ENCODE peak calls at places on chromosomes 11 and 22, in four cellular contexts. One of them, this sample, is unnamed.

GRCh38 chr11:44837650-44838049 is 110.9 kb downstream of the TSPAN18 start:
- DNase-seq in transverse colon: no peak
- DNase-seq in K562: no peak
- DNase-seq in H1: no peak
- DNase-seq in this sample: no peak

GRCh38 chr11:7473702-7474101 is 11.6 kb upstream of the OLFML1 start:
- DNase-seq in transverse colon: no peak
- DNase-seq in K562: no peak
- DNase-seq in H1: no peak
- DNase-seq in this sample: no peak

GRCh38 chr11:1458340-1459218 is 28.0 kb downstream of the MOB2 start:
- DNase-seq in transverse colon: peak
- DNase-seq in K562: peak
- DNase-seq in H1: no peak
- DNase-seq in this sample: peak

GRCh38 chr11:110349109-110349996 is 52.9 kb upstream of the RDX start:
- DNase-seq in transverse colon: no peak
- DNase-seq in K562: no peak
- DNase-seq in H1: no peak
- DNase-seq in this sample: no peak

GRCh38 chr22:41361716-41362310 is 19.9 kb upstream of the TEF start:
- DNase-seq in transverse colon: no peak
- DNase-seq in K562: no peak
- DNase-seq in H1: no peak
- DNase-seq in this sample: no peak

GRCh38 chr11:33912405-33913361 is 20.8 kb upstream of the LMO2 start:
- DNase-seq in transverse colon: no peak
- DNase-seq in K562: peak
- DNase-seq in H1: no peak
- DNase-seq in this sample: no peak

GRCh38 chr11:1219446-1219835 is 3.4 kb upstream of the MUC5B start:
- DNase-seq in transverse colon: no peak
- DNase-seq in K562: no peak
- DNase-seq in H1: no peak
- DNase-seq in this sample: peak

GRCh38 chr11:93652161-93652597 is 9.3 kb upstream of the CEP295 start:
- DNase-seq in transverse colon: no peak
- DNase-seq in K562: peak
- DNase-seq in H1: peak
- DNase-seq in this sample: no peak

GRCh38 chr11:22389526-22390282 is 51.5 kb downstream of the SLC17A6 start:
- DNase-seq in transverse colon: no peak
- DNase-seq in K562: no peak
- DNase-seq in H1: no peak
- DNase-seq in this sample: no peak

GRCh38 chr11:107683807-107684206 is 28.0 kb downstream of the SLN start:
- DNase-seq in transverse colon: no peak
- DNase-seq in K562: peak
- DNase-seq in H1: no peak
- DNase-seq in this sample: no peak

GRCh38 chr11:11817957-11818356 is 23.8 kb upstream of the USP47 start:
- DNase-seq in transverse colon: no peak
- DNase-seq in K562: no peak
- DNase-seq in H1: no peak
- DNase-seq in this sample: no peak

GRCh38 chr11:109552376-109552775 is 130.4 kb downstream of the C11orf87 start:
- DNase-seq in transverse colon: no peak
- DNase-seq in K562: no peak
- DNase-seq in H1: no peak
- DNase-seq in this sample: no peak

GRCh38 chr11:64096835-64097234 is 61.1 kb downstream of the FLRT1 start:
- DNase-seq in transverse colon: no peak
- DNase-seq in K562: no peak
- DNase-seq in H1: no peak
- DNase-seq in this sample: no peak

GRCh38 chr11:32043737-32044515 is 46.9 kb upstream of the RCN1 start:
- DNase-seq in transverse colon: no peak
- DNase-seq in K562: no peak
- DNase-seq in H1: no peak
- DNase-seq in this sample: no peak

GRCh38 chr22:30763815-30764686 is 69.4 kb downstream of the OSBP2 start:
- DNase-seq in transverse colon: peak
- DNase-seq in K562: peak
- DNase-seq in H1: peak
- DNase-seq in this sample: no peak

GRCh38 chr22:19271856-19272535 is 19.5 kb downstream of the CLTCL1 start:
- DNase-seq in transverse colon: no peak
- DNase-seq in K562: no peak
- DNase-seq in H1: peak
- DNase-seq in this sample: no peak

GRCh38 chr11:42647993-42648392 is 663.8 kb upstream of the API5 start:
- DNase-seq in transverse colon: no peak
- DNase-seq in K562: no peak
- DNase-seq in H1: no peak
- DNase-seq in this sample: no peak

GRCh38 chr11:9529333-9529648 is 44.2 kb upstream of the WEE1 start:
- DNase-seq in transverse colon: peak
- DNase-seq in K562: peak
- DNase-seq in H1: no peak
- DNase-seq in this sample: no peak

GRCh38 chr22:31327786-31328544 is 18.2 kb downstream of the PATZ1 start:
- DNase-seq in transverse colon: no peak
- DNase-seq in K562: no peak
- DNase-seq in H1: no peak
- DNase-seq in this sample: no peak

GRCh38 chr11:38256436-38256835 is 1658.4 kb upstream of the RAG2 start:
- DNase-seq in transverse colon: no peak
- DNase-seq in K562: no peak
- DNase-seq in H1: no peak
- DNase-seq in this sample: no peak

GRCh38 chr11:92626624-92627023 is 342.8 kb upstream of the MTNR1B start:
- DNase-seq in transverse colon: no peak
- DNase-seq in K562: no peak
- DNase-seq in H1: no peak
- DNase-seq in this sample: no peak
- TF ChIP-seq EP300 in transverse colon: no peak
- TF ChIP-seq EP300 in K562: no peak
- TF ChIP-seq EP300 in H1: no peak
- TF ChIP-seq EP300 in this sample: no peak

DNA sequence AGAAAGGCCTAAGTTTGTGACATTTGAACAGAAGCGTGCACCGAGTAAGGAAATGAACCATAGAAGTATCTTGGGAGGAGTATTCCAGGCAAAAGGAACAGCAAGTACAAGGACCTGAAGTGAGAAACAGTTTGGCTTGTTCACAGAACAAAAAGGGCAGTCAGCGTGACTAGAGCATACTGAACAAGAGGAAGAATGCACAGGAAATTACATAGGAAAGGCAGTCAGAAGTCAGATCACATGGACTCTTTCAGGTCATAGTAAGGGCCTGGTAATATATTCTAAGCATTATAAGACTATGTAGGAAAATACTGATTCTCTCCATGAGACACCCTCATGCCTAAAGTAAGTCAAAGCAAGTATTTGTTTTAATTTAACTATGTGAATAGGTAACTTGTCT is 52.3 kb upstream of the GAB2 start:
- DNase-seq in transverse colon: no peak
- DNase-seq in K562: no peak
- DNase-seq in H1: no peak
- DNase-seq in this sample: no peak
- TF ChIP-seq POLR2AphosphoS5 in transverse colon: no peak
- TF ChIP-seq POLR2AphosphoS5 in K562: no peak
- TF ChIP-seq POLR2AphosphoS5 in H1: no peak
- TF ChIP-seq POLR2AphosphoS5 in this sample: no peak

DNA sequence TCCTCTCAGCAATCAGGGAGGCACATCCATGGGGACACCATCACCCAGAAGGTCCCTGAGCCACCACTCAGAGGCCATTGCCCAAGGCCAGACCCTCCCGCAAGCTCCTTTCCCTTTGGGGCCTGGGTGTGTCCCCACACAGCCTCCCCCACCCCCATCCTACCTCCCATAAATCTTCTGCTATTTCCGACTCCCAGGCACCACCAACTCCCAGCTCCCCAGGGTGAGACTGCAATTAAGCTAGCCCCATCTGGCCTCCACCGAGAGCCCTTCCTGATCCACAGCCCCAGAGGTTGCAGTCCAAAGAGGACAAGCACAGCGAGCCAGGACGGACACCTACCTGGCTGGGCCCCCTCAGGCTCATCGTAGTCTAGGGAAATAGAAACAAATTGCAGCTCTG is 6.3 kb downstream of the ARHGAP1 start:
- DNase-seq in transverse colon: no peak
- DNase-seq in K562: no peak
- DNase-seq in H1: no peak
- DNase-seq in this sample: no peak
- H3K4me3 ChIP-seq in transverse colon: no peak
- H3K4me3 ChIP-seq in K562: no peak
- H3K4me3 ChIP-seq in H1: no peak
- H3K4me3 ChIP-seq in this sample: no peak

GRCh38 chr11:19441752-19442553 is 201.2 kb upstream of the E2F8 start:
- DNase-seq in transverse colon: no peak
- DNase-seq in K562: peak
- DNase-seq in H1: no peak
- DNase-seq in this sample: no peak
- TF ChIP-seq EP300 in transverse colon: no peak
- TF ChIP-seq EP300 in K562: peak
- TF ChIP-seq EP300 in H1: no peak
- TF ChIP-seq EP300 in this sample: no peak

GRCh38 chr11:68692115-68692514 is 7.8 kb downstream of the GAL start:
- DNase-seq in transverse colon: no peak
- DNase-seq in K562: no peak
- DNase-seq in H1: no peak
- DNase-seq in this sample: peak

GRCh38 chr11:68691402-68691784 is 7.0 kb downstream of the GAL start:
- DNase-seq in transverse colon: no peak
- DNase-seq in K562: no peak
- DNase-seq in H1: no peak
- DNase-seq in this sample: peak

GRCh38 chr11:68688881-68689280 is 4.5 kb downstream of the GAL start:
- DNase-seq in transverse colon: no peak
- DNase-seq in K562: no peak
- DNase-seq in H1: peak
- DNase-seq in this sample: peak

GRCh38 chr11:68689737-68690625 is 5.6 kb downstream of the GAL start:
- DNase-seq in transverse colon: no peak
- DNase-seq in K562: no peak
- DNase-seq in H1: peak
- DNase-seq in this sample: peak

DNA sequence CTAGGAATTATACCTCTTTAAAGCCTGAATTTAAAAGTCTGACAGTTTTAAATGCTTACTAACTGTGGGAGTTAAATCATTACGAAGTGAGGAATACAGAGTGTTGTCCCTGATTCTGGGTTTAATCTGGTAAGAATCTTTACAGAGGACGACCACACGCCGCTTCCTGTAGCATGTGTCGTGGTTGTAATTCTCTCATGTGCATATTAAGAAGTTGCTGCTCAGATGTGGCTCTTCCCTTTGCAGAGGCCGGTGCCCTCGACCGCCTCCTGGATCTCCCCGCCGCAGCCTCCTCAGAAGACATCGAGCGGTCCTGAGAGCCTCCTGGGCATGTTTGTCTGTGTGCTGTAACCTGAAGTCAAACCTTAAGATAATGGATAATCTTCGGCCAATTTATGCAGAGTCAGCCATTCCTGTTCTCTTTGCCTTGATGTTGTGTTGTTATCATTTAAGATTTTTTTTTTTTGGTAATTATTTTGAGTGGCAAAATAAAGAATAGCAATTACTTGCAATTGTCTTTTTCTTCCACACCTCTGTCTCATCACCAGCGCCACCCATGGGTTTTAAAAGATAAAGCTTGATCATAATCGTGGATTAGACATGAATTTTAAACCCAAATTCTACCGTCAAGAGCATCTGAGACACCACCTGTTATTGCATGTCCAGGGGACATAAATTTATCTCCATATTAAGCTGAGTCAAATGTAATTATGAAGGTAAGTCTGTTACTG is 6.5 kb downstream of the GAL start:
- DNase-seq in transverse colon: no peak
- DNase-seq in K562: no peak
- DNase-seq in H1: peak
- DNase-seq in this sample: peak
- TF ChIP-seq POLR2AphosphoS5 in transverse colon: no peak
- TF ChIP-seq POLR2AphosphoS5 in K562: no peak
- TF ChIP-seq POLR2AphosphoS5 in H1: no peak
- TF ChIP-seq POLR2AphosphoS5 in this sample: no peak

GRCh38 chr22:47997052-47997568 is 1234.7 kb downstream of the TBC1D22A start:
- DNase-seq in transverse colon: no peak
- DNase-seq in K562: no peak
- DNase-seq in H1: no peak
- DNase-seq in this sample: no peak
- H3K4me3 ChIP-seq in transverse colon: no peak
- H3K4me3 ChIP-seq in K562: no peak
- H3K4me3 ChIP-seq in H1: no peak
- H3K4me3 ChIP-seq in this sample: no peak

GRCh38 chr11:68120212-68121066 is 749 bp downstream of the CHKA start:
- DNase-seq in transverse colon: peak
- DNase-seq in K562: peak
- DNase-seq in H1: no peak
- DNase-seq in this sample: peak

GRCh38 chr11:68118753-68119448 is 2.3 kb downstream of the CHKA start:
- DNase-seq in transverse colon: peak
- DNase-seq in K562: no peak
- DNase-seq in H1: no peak
- DNase-seq in this sample: peak

GRCh38 chr11:68117896-68118470 is 3.2 kb downstream of the CHKA start:
- DNase-seq in transverse colon: no peak
- DNase-seq in K562: no peak
- DNase-seq in H1: no peak
- DNase-seq in this sample: peak

GRCh38 chr11:68122936-68123539 is 1.9 kb upstream of the CHKA start:
- DNase-seq in transverse colon: peak
- DNase-seq in K562: no peak
- DNase-seq in H1: no peak
- DNase-seq in this sample: no peak

DNA sequence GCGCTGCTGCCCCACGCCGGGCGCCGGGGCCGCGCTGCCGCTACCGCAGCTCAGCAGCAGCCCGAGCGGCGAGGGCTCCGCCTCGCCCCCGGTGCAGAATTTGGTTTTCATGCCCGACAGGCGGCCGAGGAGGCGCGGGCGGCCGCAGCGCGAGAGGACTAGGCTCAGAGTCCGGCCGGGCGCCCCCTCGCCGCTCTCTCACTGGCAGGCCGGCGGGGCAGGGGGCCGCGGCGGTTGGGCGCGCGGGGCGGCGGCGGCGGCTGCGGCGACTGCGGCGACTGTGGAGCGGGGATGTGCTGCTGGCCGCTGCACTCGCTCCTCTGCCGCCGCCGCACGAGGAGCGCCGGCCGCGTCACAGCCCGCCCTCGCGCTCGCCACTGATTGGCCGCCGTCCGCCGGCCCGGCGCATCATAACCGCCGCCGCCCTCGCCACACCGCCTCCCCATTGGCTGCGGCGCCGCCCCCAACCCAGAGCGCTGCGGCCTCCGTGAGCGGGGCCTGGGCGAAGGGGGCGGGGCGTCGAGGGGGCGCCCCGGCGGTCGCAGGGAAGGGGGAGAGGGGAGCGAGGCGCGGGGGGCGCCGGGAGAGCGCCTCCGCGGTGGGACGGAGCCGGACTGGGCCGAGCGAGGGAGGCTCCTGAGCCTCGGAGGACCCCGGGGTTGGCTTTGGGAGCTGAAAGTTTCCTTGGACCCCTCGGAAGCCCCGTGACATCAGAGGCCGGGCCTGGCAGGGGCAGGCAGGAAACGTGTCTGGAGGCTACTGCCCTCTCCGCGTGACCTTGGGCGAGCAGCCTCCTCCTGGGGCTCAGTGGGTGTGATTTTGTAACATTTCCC is at the start of gene CHKA:
- DNase-seq in transverse colon: peak
- DNase-seq in K562: peak
- DNase-seq in H1: peak
- DNase-seq in this sample: peak
- TF ChIP-seq EP300 in transverse colon: no peak
- TF ChIP-seq EP300 in K562: no peak
- TF ChIP-seq EP300 in H1: peak
- TF ChIP-seq EP300 in this sample: no peak